ENCODE peak calls at places on chromosomes 12 and 14, in nine cellular contexts. Z is HFFc6, J is uterus, X is testis, W is mesothelial cell of epicardium, C is cardiac muscle cell, S is upper lobe of right lung, G is osteocyte, F is stomach. L is an unnamed sample.

GRCh38 chr12:48183091-48183875 is at the start of gene CCDC184:
- DNase-seq in Z (peak), J (peak), X (peak), W (peak), C (peak), S (peak), G (no peak), F (peak), L (peak)

GRCh38 chr14:69129264-69129880 is 23.5 kb downstream of the DCAF5 start:
- DNase-seq in Z (peak), J (peak), X (peak), W (peak), C (peak), S (peak), G (no peak), F (peak), L (peak)

GRCh38 chr12:31362759-31363415 is 36.9 kb upstream of the SINHCAF start:
- DNase-seq in Z (no peak), J (no peak), X (no peak), W (no peak), C (peak), S (no peak), G (no peak), F (peak), L (no peak)

GRCh38 chr14:69574266-69574953 is at the start of gene CCDC177:
- DNase-seq in Z (peak), J (peak), X (peak), W (peak), C (peak), S (peak), G (peak), F (peak), L (peak)

GRCh38 chr14:60753264-60754126 is 18.9 kb downstream of the MNAT1 start:
- DNase-seq in Z (no peak), J (no peak), X (no peak), W (no peak), C (no peak), S (no peak), G (no peak), F (no peak), L (no peak)

GRCh38 chr12:53061404-53062010 is 11.6 kb downstream of the TNS2 start:
- DNase-seq in Z (no peak), J (peak), X (peak), W (peak), C (no peak), S (peak), G (no peak), F (peak), L (no peak)

GRCh38 chr14:96614528-96614927 is 112.3 kb downstream of the PAPOLA start:
- DNase-seq in Z (no peak), J (no peak), X (no peak), W (no peak), C (no peak), S (no peak), G (no peak), F (no peak), L (no peak)

GRCh38 chr14:92897922-92898599 is 24.9 kb upstream of the CHGA start:
- DNase-seq in Z (no peak), J (no peak), X (no peak), W (no peak), C (no peak), S (no peak), G (no peak), F (no peak), L (no peak)

GRCh38 chr12:45575823-45576448 is 153.6 kb upstream of the ARID2 start:
- DNase-seq in Z (no peak), J (no peak), X (no peak), W (no peak), C (no peak), S (no peak), G (no peak), F (no peak), L (no peak)

GRCh38 chr12:3712209-3712992 is 40.5 kb downstream of the CRACR2A start:
- DNase-seq in Z (no peak), J (no peak), X (no peak), W (no peak), C (no peak), S (no peak), G (no peak), F (no peak), L (no peak)

GRCh38 chr12:44835641-44836379 is 40.3 kb downstream of the NELL2 start:
- DNase-seq in Z (no peak), J (no peak), X (no peak), W (no peak), C (no peak), S (no peak), G (no peak), F (no peak), L (no peak)

GRCh38 chr12:53600490-53601295 is 25.5 kb downstream of the ATF7 start:
- DNase-seq in Z (no peak), J (no peak), X (no peak), W (no peak), C (no peak), S (no peak), G (no peak), F (no peak), L (no peak)

GRCh38 chr12:27274706-27275105 is 30.6 kb downstream of the STK38L start:
- DNase-seq in Z (no peak), J (no peak), X (no peak), W (no peak), C (no peak), S (no peak), G (no peak), F (no peak), L (no peak)

GRCh38 chr14:68401320-68401719 is 391.5 kb downstream of the ZFP36L1 start:
- DNase-seq in Z (no peak), J (no peak), X (no peak), W (no peak), C (no peak), S (no peak), G (no peak), F (no peak), L (no peak)

GRCh38 chr12:52029686-52030085 is 21.6 kb upstream of the NR4A1 start:
- DNase-seq in Z (peak), J (no peak), X (no peak), W (no peak), C (peak), S (no peak), G (no peak), F (peak), L (peak)

GRCh38 chr12:68331500-68331868 is 678 bp downstream of the MDM1 start:
- DNase-seq in Z (no peak), J (no peak), X (no peak), W (no peak), C (no peak), S (no peak), G (no peak), F (no peak), L (no peak)

GRCh38 chr14:95597784-95598204 is 62.9 kb downstream of the GLRX5 start:
- DNase-seq in Z (peak), J (no peak), X (no peak), W (peak), C (peak), S (no peak), G (no peak), F (no peak), L (peak)

GRCh38 chr12:56159482-56160105 is 1.4 kb downstream of the MYL6 start:
- DNase-seq in Z (no peak), J (no peak), X (no peak), W (no peak), C (no peak), S (no peak), G (no peak), F (no peak), L (no peak)

GRCh38 chr14:59507063-59507751 is 22.9 kb downstream of the JKAMP start:
- DNase-seq in Z (peak), J (no peak), X (peak), W (peak), C (peak), S (no peak), G (no peak), F (peak), L (peak)
- TF ChIP-seq CTCF in Z (peak), J (peak), X (peak), W (peak), C (peak), S (peak), G (peak), F (no peak), L (peak)

GRCh38 chr12:617304-617915 is 45.8 kb downstream of the NINJ2 start:
- DNase-seq in Z (no peak), J (no peak), X (peak), W (no peak), C (no peak), S (peak), G (no peak), F (peak), L (no peak)
- TF ChIP-seq CTCF in Z (no peak), J (no peak), X (no peak), W (no peak), C (no peak), S (no peak), G (no peak), F (no peak), L (no peak)

DNA sequence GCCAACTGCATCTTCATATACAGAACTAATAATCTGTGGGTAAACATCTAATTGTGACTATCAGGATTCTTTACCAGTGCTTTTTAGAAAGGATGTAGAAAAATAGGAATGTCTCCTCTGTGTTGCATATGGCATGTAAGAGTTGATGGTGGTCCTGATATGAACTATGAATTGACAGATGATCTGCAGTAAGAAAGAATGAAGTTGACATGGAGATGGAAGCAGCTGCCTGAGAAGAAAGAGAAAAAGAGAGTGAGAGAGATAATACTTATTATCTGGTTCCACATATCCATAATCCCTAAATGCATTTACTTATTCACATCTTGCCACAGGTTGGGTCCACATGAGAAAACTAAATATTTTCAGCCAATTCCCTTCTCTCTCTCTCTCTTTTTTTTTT is 1022.9 kb downstream of the SLC6A15 start:
- DNase-seq in Z (no peak), J (no peak), X (no peak), W (no peak), C (no peak), S (no peak), G (no peak), F (no peak), L (no peak)
- TF ChIP-seq CTCF in Z (no peak), J (no peak), X (no peak), W (no peak), C (no peak), S (no peak), G (no peak), F (no peak), L (no peak)

GRCh38 chr12:54961190-54961589 is 23.4 kb downstream of the TESPA1 start:
- DNase-seq in Z (no peak), J (no peak), X (no peak), W (no peak), C (no peak), S (no peak), G (no peak), F (no peak), L (no peak)

GRCh38 chr12:54959291-54960018 is 25.1 kb downstream of the TESPA1 start:
- DNase-seq in Z (no peak), J (no peak), X (no peak), W (no peak), C (no peak), S (no peak), G (no peak), F (no peak), L (no peak)

GRCh38 chr12:54956322-54956721 is 28.2 kb downstream of the TESPA1 start:
- DNase-seq in Z (no peak), J (no peak), X (no peak), W (no peak), C (no peak), S (no peak), G (no peak), F (no peak), L (no peak)

GRCh38 chr12:54956818-54957641 is 27.5 kb downstream of the TESPA1 start:
- DNase-seq in Z (no peak), J (no peak), X (no peak), W (no peak), C (no peak), S (no peak), G (no peak), F (no peak), L (no peak)

GRCh38 chr12:54958048-54958658 is 26.4 kb downstream of the TESPA1 start:
- DNase-seq in Z (peak), J (no peak), X (peak), W (peak), C (peak), S (no peak), G (no peak), F (peak), L (peak)
- TF ChIP-seq CTCF in Z (peak), J (peak), X (peak), W (peak), C (peak), S (peak), G (peak), F (no peak), L (peak)

GRCh38 chr14:74015965-74016364 is 3.1 kb downstream of the ENTPD5 start:
- DNase-seq in Z (no peak), J (no peak), X (no peak), W (no peak), C (no peak), S (no peak), G (no peak), F (no peak), L (no peak)
- TF ChIP-seq CTCF in Z (no peak), J (no peak), X (no peak), W (no peak), C (no peak), S (no peak), G (no peak), F (no peak), L (no peak)

DNA sequence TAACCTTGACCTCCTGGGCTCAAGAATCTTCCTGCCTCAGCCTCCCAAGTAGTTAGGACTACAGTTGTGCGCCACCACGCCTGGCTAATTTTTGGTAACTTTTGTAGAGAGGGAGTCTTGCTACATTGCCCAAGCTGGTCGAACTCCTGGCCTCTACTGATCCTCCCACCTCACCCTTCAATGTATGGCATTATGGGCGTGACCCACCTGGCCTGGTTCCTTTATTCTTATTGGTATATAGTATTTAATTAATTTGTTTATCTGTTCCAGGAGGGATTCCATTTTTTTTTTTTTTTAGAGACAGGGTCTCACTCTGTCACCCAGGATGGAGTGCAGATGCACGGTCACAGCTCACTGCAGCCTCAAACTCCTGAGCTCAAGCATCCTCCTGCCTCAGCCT is 40.9 kb upstream of the EAPP start:
- DNase-seq in Z (no peak), J (peak), X (no peak), W (no peak), C (no peak), S (peak), G (no peak), F (peak), L (no peak)
- TF ChIP-seq CTCF in Z (no peak), J (no peak), X (no peak), W (no peak), C (no peak), S (no peak), G (no peak), F (no peak), L (no peak)

DNA sequence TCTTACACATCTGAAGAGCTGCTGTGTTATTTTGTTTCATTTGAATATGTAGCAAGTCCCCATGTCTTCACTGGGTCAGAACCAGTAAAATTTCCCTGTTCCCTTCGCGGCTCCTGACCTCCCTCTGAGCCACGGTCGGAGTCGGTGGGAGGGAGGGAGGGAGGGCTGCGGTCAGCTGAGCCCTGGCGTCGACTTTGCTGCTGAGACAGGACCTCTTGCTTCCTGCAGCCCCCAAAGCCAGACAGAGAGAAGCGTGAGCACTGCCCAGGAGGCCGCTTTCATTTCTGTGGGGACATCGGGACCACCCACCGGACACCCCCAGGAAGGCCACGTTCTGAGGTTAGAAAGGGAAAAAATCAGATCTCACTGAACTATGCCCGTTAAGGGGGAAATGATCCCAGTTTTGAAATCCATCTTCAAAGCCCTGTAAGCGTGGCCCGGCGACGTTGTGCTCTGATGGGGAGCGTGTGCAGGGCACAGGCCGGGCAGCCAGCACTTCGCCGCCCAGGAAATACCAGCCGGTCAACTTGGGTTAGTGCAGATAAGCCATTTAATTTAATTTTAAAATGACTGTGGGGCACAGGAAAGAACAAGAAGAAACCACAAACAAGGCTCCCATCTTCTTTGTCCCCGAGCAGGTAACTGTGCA is 42.1 kb downstream of the NOC4L start:
- DNase-seq in Z (no peak), J (no peak), X (no peak), W (no peak), C (no peak), S (no peak), G (no peak), F (no peak), L (no peak)
- TF ChIP-seq CTCF in Z (no peak), J (no peak), X (no peak), W (no peak), C (no peak), S (no peak), G (no peak), F (no peak), L (no peak)

GRCh38 chr12:100986595-100987547 is 192.3 kb downstream of the ANO4 start:
- DNase-seq in Z (no peak), J (no peak), X (no peak), W (no peak), C (no peak), S (no peak), G (no peak), F (no peak), L (no peak)

GRCh38 chr12:100991059-100991562 is 196.5 kb downstream of the ANO4 start:
- DNase-seq in Z (no peak), J (no peak), X (no peak), W (no peak), C (no peak), S (no peak), G (no peak), F (no peak), L (no peak)

GRCh38 chr12:100984821-100985220 is 190.2 kb downstream of the ANO4 start:
- DNase-seq in Z (no peak), J (no peak), X (no peak), W (no peak), C (no peak), S (no peak), G (no peak), F (no peak), L (no peak)

GRCh38 chr12:100988278-100988625 is 193.7 kb downstream of the ANO4 start:
- DNase-seq in Z (no peak), J (no peak), X (no peak), W (no peak), C (no peak), S (no peak), G (no peak), F (no peak), L (no peak)

GRCh38 chr12:100987552-100988277 is 193.1 kb downstream of the ANO4 start:
- DNase-seq in Z (peak), J (peak), X (peak), W (no peak), C (peak), S (no peak), G (no peak), F (no peak), L (peak)
- TF ChIP-seq CTCF in Z (peak), J (no peak), X (no peak), W (no peak), C (peak), S (no peak), G (peak), F (no peak), L (peak)

GRCh38 chr12:121630791-121631190 is 4.5 kb downstream of the ORAI1 start:
- DNase-seq in Z (no peak), J (no peak), X (peak), W (no peak), C (no peak), S (no peak), G (no peak), F (no peak), L (no peak)

GRCh38 chr12:121628536-121628935 is 2.2 kb downstream of the ORAI1 start:
- DNase-seq in Z (no peak), J (no peak), X (no peak), W (no peak), C (no peak), S (no peak), G (no peak), F (no peak), L (no peak)

GRCh38 chr12:121626853-121627623 is 708 bp downstream of the ORAI1 start:
- DNase-seq in Z (peak), J (peak), X (peak), W (peak), C (peak), S (peak), G (peak), F (peak), L (peak)

GRCh38 chr12:121628037-121628436 is 1.7 kb downstream of the ORAI1 start:
- DNase-seq in Z (no peak), J (no peak), X (peak), W (no peak), C (no peak), S (no peak), G (no peak), F (peak), L (no peak)

DNA sequence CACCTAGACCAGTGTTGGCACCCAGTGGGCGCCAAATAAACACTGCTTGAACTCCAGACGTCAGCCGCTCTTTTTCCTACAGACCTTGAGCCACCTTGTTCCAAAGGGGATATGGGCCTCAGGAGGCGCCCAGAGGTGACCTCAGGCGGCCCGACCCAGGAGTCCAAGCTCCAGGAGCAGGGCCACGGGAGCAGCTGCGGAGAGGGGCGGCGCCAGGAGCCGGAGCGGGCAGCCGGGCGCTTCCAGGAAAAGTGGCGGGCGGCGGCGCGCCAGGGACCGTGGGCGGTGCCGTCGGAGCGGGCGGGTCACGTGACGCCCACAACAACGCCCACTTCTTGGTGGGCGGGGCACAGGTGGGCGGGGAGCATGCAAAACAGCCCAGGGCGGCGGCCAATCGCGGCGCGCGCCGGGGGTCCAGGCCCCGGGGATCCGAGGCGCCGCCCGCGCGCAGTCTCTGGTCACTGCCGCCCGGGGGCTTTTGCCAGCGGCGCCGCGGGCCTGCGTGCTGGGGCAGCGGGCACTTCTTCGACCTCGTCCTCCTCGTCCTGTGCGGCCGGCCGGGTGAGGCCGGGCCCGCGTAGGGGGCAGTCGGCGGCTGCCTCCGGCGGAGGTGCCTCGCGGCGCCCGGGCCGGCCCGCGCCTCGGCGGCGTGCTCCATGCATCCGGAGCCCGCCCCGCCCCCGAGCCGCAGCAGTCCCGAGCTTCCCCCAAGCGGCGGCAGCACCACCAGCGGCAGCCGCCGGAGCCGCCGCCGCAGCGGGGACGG is at the start of gene ORAI1:
- DNase-seq in Z (peak), J (peak), X (peak), W (peak), C (peak), S (peak), G (peak), F (peak), L (peak)
- TF ChIP-seq CTCF in Z (no peak), J (peak), X (peak), W (no peak), C (no peak), S (no peak), G (peak), F (no peak), L (no peak)

GRCh38 chr12:120856980-120857379 is 47.2 kb downstream of the SPPL3 start:
- DNase-seq in Z (peak), J (no peak), X (no peak), W (no peak), C (no peak), S (no peak), G (no peak), F (no peak), L (no peak)
- TF ChIP-seq CTCF in Z (peak), J (no peak), X (no peak), W (no peak), C (peak), S (peak), G (peak), F (no peak), L (no peak)